ENCODE peak calls at places on chromosome 18, in ten cellular contexts. M is posterior vena cava; Y is GM10248; N is activated effector memory CD4-positive, alpha-beta T cell treated with anti-CD3 and anti-CD28 coated beads, Interleukin-2, amount 50 U/mL, for 16 hours; L is transverse colon; U is AG04450; C is body of pancreas; O is dermis blood vessel endothelial cell; F is RPMI7951; R is activated CD8-positive, alpha-beta T cell treated with anti-CD3 and anti-CD28 coated beads, Interleukin-2, amount 10 ng/mL, durations not matched to agents 7 days and 5 days. A is an unnamed sample.

GRCh38 chr18:78876868-78877267 is 102.8 kb upstream of the SALL3 start:
- DNase-seq in M (no peak), Y (no peak), N (no peak), L (no peak), U (no peak), C (no peak), O (no peak), F (no peak), R (no peak), A (no peak)

GRCh38 chr18:34492652-34493051 is 217.4 kb upstream of the DTNA start:
- DNase-seq in M (no peak), Y (no peak), N (no peak), L (no peak), U (no peak), C (no peak), O (peak), F (no peak), R (no peak), A (no peak)

GRCh38 chr18:26540041-26540628 is 8.2 kb downstream of the KCTD1 start:
- DNase-seq in M (no peak), Y (no peak), N (no peak), L (no peak), U (no peak), C (no peak), O (no peak), F (peak), R (no peak), A (no peak)

GRCh38 chr18:55508637-55509036 is 79.4 kb downstream of the TCF4 start:
- DNase-seq in M (no peak), Y (no peak), N (no peak), L (no peak), U (no peak), C (no peak), O (no peak), F (no peak), R (no peak), A (no peak)

GRCh38 chr18:54904521-54904920 is 54.7 kb downstream of the CCDC68 start:
- DNase-seq in M (no peak), Y (no peak), N (no peak), L (no peak), U (no peak), C (no peak), O (no peak), F (no peak), R (no peak), A (no peak)

GRCh38 chr18:54260376-54261072 is 8.8 kb upstream of the POLI start:
- DNase-seq in M (no peak), Y (peak), N (no peak), L (no peak), U (no peak), C (peak), O (no peak), F (no peak), R (no peak), A (no peak)

GRCh38 chr18:70376914-70377258 is 88.0 kb downstream of the SOCS6 start:
- DNase-seq in M (no peak), Y (no peak), N (no peak), L (peak), U (no peak), C (peak), O (no peak), F (peak), R (no peak), A (no peak)

GRCh38 chr18:23669202-23669766 is 6.6 kb upstream of the ANKRD29 start:
- DNase-seq in M (no peak), Y (no peak), N (no peak), L (no peak), U (no peak), C (no peak), O (no peak), F (no peak), R (no peak), A (no peak)

GRCh38 chr18:48800479-48800876 is 150.3 kb downstream of the SMAD7 start:
- DNase-seq in M (no peak), Y (no peak), N (peak), L (peak), U (no peak), C (peak), O (no peak), F (no peak), R (no peak), A (peak)

GRCh38 chr18:63137999-63138448 is 181.5 kb downstream of the BCL2 start:
- DNase-seq in M (no peak), Y (no peak), N (peak), L (no peak), U (no peak), C (no peak), O (peak), F (no peak), R (peak), A (no peak)

GRCh38 chr18:13261658-13262357 is 43.2 kb downstream of the LDLRAD4 start:
- DNase-seq in M (peak), Y (no peak), N (no peak), L (no peak), U (no peak), C (no peak), O (no peak), F (peak), R (no peak), A (no peak)

GRCh38 chr18:5892772-5893431 is 2.4 kb downstream of the TMEM200C start:
- DNase-seq in M (no peak), Y (no peak), N (no peak), L (no peak), U (no peak), C (no peak), O (no peak), F (no peak), R (no peak), A (no peak)